ENCODE peak calls at places on chromosomes 1 and 21, in six cellular contexts. P is K562, U is A549, L is HepG2, N is NB4, A is GM12878. Z is an unnamed sample.

GRCh38 chr1:32969556-32969955 is 4.9 kb upstream of the RNF19B start:
- DNase-seq in L (no peak), N (peak), A (no peak), P (no peak), U (no peak), Z (no peak)

GRCh38 chr1:162087118-162087517 is 17.6 kb downstream of the NOS1AP start:
- DNase-seq in U (no peak), A (no peak), N (peak), P (no peak), L (no peak), Z (peak)

GRCh38 chr1:228358039-228358763 is 48.4 kb downstream of the TRIM11 start:
- DNase-seq in A (no peak), L (no peak), N (no peak), P (no peak), U (no peak), Z (no peak)

GRCh38 chr1:51654000-51654399 is 37.1 kb downstream of the OSBPL9 start:
- DNase-seq in P (no peak), N (no peak), L (no peak), U (no peak), A (no peak), Z (no peak)

GRCh38 chr1:225882699-225883615 is 777 bp upstream of the TMEM63A start:
- DNase-seq in U (peak), A (no peak), N (peak), L (peak), P (peak), Z (peak)

GRCh38 chr1:26357121-26357602 is 3.2 kb upstream of the CRYBG2 start:
- DNase-seq in P (no peak), A (no peak), L (no peak), N (no peak), U (no peak), Z (no peak)

GRCh38 chr1:205248793-205249601 is 21.3 kb downstream of the TMCC2 start:
- DNase-seq in L (no peak), N (no peak), U (no peak), A (no peak), P (peak), Z (peak)

GRCh38 chr1:206005761-206006160 is 2.6 kb upstream of the RAB7B start:
- DNase-seq in U (no peak), L (no peak), N (peak), A (no peak), P (no peak), Z (no peak)

GRCh38 chr21:40043423-40043822 is 176.2 kb downstream of the PCP4 start:
- DNase-seq in N (peak), A (no peak), L (no peak), U (no peak), P (no peak), Z (no peak)

GRCh38 chr1:230857822-230858221 is 10.5 kb downstream of the C1orf198 start:
- DNase-seq in P (no peak), A (no peak), U (no peak), L (no peak), N (no peak), Z (no peak)

GRCh38 chr1:1842360-1843146 is 48.3 kb downstream of the GNB1 start:
- DNase-seq in A (no peak), L (no peak), P (no peak), N (no peak), U (no peak), Z (no peak)

GRCh38 chr1:206579747-206580437 is 32.4 kb downstream of the EIF2D start:
- DNase-seq in L (no peak), P (peak), A (peak), U (no peak), N (peak), Z (no peak)

GRCh38 chr1:25906644-25907300 is 553 bp upstream of the STMN1 start:
- DNase-seq in A (no peak), P (no peak), N (no peak), U (no peak), L (no peak), Z (no peak)

GRCh38 chr1:99975569-99975968 is 5.8 kb downstream of the SLC35A3 start:
- DNase-seq in U (no peak), L (no peak), A (no peak), N (no peak), P (no peak), Z (no peak)

GRCh38 chr1:58866578-58866977 is 82.7 kb upstream of the JUN start:
- DNase-seq in U (no peak), A (no peak), N (no peak), P (no peak), L (no peak), Z (no peak)

GRCh38 chr1:223771814-223772770 is 59.8 kb downstream of the CAPN2 start:
- DNase-seq in N (peak), P (peak), L (no peak), U (peak), A (no peak), Z (peak)

GRCh38 chr1:31651025-31651424 is 6.3 kb upstream of the PEF1 start:
- DNase-seq in L (peak), A (no peak), P (no peak), N (no peak), U (no peak), Z (no peak)

GRCh38 chr1:63888984-63889383 is 115.2 kb downstream of the ROR1 start:
- DNase-seq in P (no peak), N (no peak), U (no peak), A (no peak), L (no peak), Z (no peak)

GRCh38 chr1:194277927-194278326 is 1091.5 kb upstream of the B3GALT2 start:
- DNase-seq in P (no peak), A (no peak), L (no peak), U (no peak), N (no peak), Z (no peak)

GRCh38 chr1:45543599-45544417 is 6.8 kb upstream of the AKR1A1 start:
- DNase-seq in U (no peak), A (peak), L (peak), P (no peak), N (peak), Z (peak)

GRCh38 chr1:241950390-241950789 is 7.2 kb upstream of the BECN2 start:
- DNase-seq in A (no peak), P (no peak), L (no peak), U (no peak), N (no peak), Z (no peak)

GRCh38 chr1:25641931-25642611 is 25.5 kb downstream of the MAN1C1 start:
- DNase-seq in L (no peak), N (no peak), A (no peak), P (no peak), U (no peak), Z (peak)

GRCh38 chr1:81806432-81806770 is 5.7 kb downstream of the ADGRL2 start:
- DNase-seq in U (no peak), P (no peak), A (no peak), L (no peak), N (no peak), Z (no peak)

GRCh38 chr21:31142600-31142999 is 104.3 kb upstream of the KRTAP19-8 start:
- DNase-seq in N (peak), A (no peak), U (no peak), P (no peak), L (no peak), Z (no peak)

GRCh38 chr1:53148123-53148522 is 5.7 kb upstream of the SLC1A7 start:
- DNase-seq in L (no peak), P (no peak), N (no peak), U (no peak), A (no peak), Z (no peak)

GRCh38 chr1:205354259-205354904 is 2.3 kb downstream of the KLHDC8A start:
- DNase-seq in U (peak), A (peak), L (peak), N (peak), P (peak), Z (peak)

GRCh38 chr1:186775031-186775430 is 53.7 kb upstream of the PLA2G4A start:
- DNase-seq in A (no peak), U (no peak), L (no peak), N (no peak), P (no peak), Z (no peak)

GRCh38 chr1:3192825-3193224 is 123.8 kb downstream of the PRDM16 start:
- DNase-seq in N (peak), A (no peak), P (no peak), L (peak), U (no peak), Z (no peak)

GRCh38 chr1:118210723-118211110 is 25.7 kb upstream of the SPAG17 start:
- DNase-seq in L (no peak), N (no peak), U (no peak), A (no peak), P (no peak), Z (no peak)

GRCh38 chr1:72435025-72435424 is 152.7 kb upstream of the NEGR1 start:
- DNase-seq in N (no peak), L (no peak), A (no peak), U (no peak), P (no peak), Z (no peak)

GRCh38 chr1:33256701-33257387 is 552 bp downstream of the ZNF362 start:
- DNase-seq in L (peak), A (no peak), P (peak), U (peak), N (peak), Z (peak)

GRCh38 chr1:154014154-154014910 is 23.8 kb downstream of the RPS27 start:
- DNase-seq in U (no peak), A (no peak), P (no peak), L (no peak), N (peak), Z (no peak)

GRCh38 chr1:52588535-52588934 is 13.6 kb upstream of the GPX7 start:
- DNase-seq in L (no peak), P (no peak), N (peak), U (no peak), A (no peak), Z (no peak)

GRCh38 chr1:228271701-228272251 is 63.9 kb downstream of the OBSCN start:
- DNase-seq in N (no peak), U (no peak), L (no peak), P (no peak), A (no peak), Z (no peak)

GRCh38 chr1:113138778-113139177 is 65.8 kb downstream of the LRIG2 start:
- DNase-seq in A (no peak), U (no peak), P (no peak), L (no peak), N (no peak), Z (no peak)

GRCh38 chr1:9903801-9904527 is 6.1 kb downstream of the CTNNBIP1 start:
- DNase-seq in L (no peak), U (no peak), P (no peak), A (no peak), N (no peak), Z (no peak)

GRCh38 chr1:9902060-9902452 is 8.0 kb downstream of the CTNNBIP1 start:
- DNase-seq in A (no peak), U (no peak), P (no peak), N (no peak), L (no peak), Z (no peak)

GRCh38 chr1:9901148-9902059 is 8.7 kb downstream of the CTNNBIP1 start:
- DNase-seq in U (no peak), L (no peak), P (peak), N (no peak), A (no peak), Z (no peak)

GRCh38 chr1:9904571-9904970 is 5.5 kb downstream of the CTNNBIP1 start:
- DNase-seq in L (no peak), N (no peak), U (no peak), A (no peak), P (no peak), Z (no peak)

DNA sequence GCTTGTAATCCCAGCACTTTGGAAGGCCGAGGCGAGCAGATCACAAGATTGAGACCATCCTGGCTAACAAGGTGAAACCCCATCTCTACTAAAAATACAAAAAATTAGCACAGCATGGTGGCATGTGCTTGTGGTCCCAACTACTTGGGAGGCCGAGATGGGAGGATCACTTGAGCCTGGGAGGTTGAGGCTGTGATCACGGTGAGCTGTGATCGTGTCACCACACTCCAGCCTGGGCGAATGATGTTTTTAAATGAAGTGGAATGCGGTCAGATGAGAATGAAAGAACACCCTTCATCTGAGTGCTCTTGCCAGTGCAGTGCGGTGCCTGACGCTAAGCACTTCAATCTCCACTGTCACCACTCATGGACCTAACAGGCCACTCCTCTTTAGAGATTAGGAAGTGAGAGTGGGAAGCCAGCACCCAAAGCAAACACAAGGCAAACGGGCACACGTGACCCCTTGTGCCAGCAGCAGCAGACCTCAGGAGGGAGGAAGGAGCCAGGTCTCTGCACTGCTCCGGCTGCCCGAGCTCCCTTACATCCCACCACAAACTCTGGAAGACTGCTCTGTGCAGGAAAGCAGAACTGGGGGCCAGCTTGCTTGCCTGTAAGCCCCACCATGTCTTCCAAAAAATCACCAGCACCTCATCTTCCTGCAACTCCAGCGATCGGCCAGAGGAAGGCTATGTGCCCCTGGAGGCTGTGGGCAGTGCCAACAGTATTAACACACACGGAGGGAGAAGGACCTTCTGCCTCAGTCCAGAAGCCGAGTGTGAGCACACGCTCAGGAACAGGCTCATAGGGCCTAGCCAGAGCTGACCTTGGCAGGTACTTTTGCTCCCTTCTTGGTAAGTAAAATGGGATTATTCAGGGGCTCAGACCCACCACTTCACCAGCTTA is 9.7 kb downstream of the CTNNBIP1 start:
- DNase-seq in A (no peak), L (peak), U (no peak), N (peak), P (no peak), Z (peak)
- TF ChIP-seq MYC in A (no peak), L (no peak), U (no peak), N (no peak), P (no peak), Z (no peak)

GRCh38 chr1:119279441-119280415 is 88.9 kb upstream of the HAO2 start:
- DNase-seq in U (peak), L (peak), A (no peak), N (no peak), P (no peak), Z (peak)
- TF ChIP-seq MYC in U (no peak), L (no peak), A (no peak), N (no peak), P (no peak), Z (no peak)

DNA sequence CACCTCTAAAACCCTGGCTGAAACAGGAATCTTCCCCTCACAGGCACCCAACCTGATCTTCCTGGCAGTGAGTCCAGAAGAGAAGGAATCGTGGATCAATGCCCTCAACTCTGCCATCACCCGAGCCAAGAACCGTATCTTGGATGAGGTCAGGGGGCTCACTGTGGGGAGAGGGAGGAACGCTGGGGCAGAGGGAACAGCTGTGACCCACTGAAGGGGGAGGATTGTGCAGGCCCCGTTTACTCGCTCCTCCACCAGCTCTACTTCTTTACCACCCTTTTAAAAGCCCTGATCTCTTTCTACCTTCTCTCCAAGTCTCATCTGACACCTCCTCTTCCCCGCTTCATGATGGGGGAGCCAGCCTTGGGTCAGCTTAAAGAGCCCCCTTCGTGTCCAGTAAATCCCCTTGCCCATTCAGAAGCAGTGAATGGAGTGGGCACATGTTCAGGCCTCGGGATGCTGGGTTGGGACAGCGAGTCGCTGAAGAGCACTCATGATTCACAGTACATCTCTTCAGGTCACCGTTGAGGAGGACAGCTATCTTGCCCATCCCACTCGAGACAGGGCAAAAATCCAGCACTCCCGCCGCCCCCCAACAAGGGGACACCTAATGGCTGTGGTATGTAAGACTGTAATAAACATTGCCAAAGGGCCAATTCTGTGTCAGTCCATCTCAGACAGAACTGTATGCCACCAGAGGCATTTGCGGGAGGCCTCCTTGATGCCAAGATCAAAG is 7.3 kb downstream of the PLEKHO1 start:
- DNase-seq in A (no peak), U (no peak), P (no peak), N (no peak), L (no peak), Z (no peak)
- TF ChIP-seq MYC in A (no peak), U (no peak), P (no peak), N (no peak), L (no peak), Z (no peak)

GRCh38 chr1:213464786-213465460 is 413.9 kb downstream of the RPS6KC1 start:
- DNase-seq in L (no peak), N (no peak), A (no peak), P (no peak), U (no peak), Z (no peak)
- TF ChIP-seq MYC in L (no peak), N (no peak), A (no peak), P (no peak), U (no peak), Z (no peak)

GRCh38 chr1:175814885-175815284 is 71.5 kb upstream of the TNR start:
- DNase-seq in U (no peak), L (no peak), P (no peak), A (no peak), N (no peak), Z (no peak)

GRCh38 chr1:175820456-175820855 is 77.1 kb upstream of the TNR start:
- DNase-seq in L (no peak), P (no peak), A (no peak), N (no peak), U (no peak), Z (no peak)

GRCh38 chr1:175823401-175823800 is 80.0 kb upstream of the TNR start:
- DNase-seq in P (no peak), L (no peak), U (no peak), A (no peak), N (no peak), Z (no peak)

GRCh38 chr1:175822575-175822974 is 79.2 kb upstream of the TNR start:
- DNase-seq in L (no peak), N (no peak), P (no peak), A (no peak), U (no peak), Z (no peak)

DNA sequence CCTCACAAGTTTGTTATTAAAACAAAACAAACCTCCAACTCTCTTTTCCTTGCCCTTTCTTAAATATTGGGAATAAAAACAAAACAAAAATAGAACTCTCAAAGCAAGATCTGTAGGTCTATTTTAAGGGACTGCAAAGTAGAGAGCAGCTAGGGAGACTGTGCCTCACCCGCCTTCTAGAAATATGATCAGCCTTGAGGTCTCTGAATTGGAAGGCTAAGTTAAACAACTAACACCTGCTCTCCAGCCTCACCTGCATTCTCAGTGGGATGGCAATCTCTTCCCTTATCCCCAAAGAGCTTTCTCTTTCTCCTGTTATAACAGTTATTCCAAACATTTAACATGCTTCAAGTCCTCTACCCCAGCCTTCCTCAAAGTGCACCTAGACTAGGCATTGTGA is 75.5 kb upstream of the TNR start:
- DNase-seq in L (no peak), U (no peak), P (no peak), N (no peak), A (no peak), Z (no peak)
- TF ChIP-seq MYC in L (no peak), U (no peak), P (no peak), N (no peak), A (no peak), Z (no peak)

GRCh38 chr1:16242556-16243407 is 5.8 kb upstream of the CPLANE2 start:
- DNase-seq in A (no peak), U (no peak), P (no peak), N (no peak), L (no peak), Z (no peak)
- TF ChIP-seq MYC in A (no peak), U (no peak), P (no peak), N (no peak), L (no peak), Z (no peak)

GRCh38 chr1:177360791-177361190 is 190.0 kb downstream of the BRINP2 start:
- DNase-seq in U (no peak), N (no peak), L (no peak), A (no peak), P (no peak), Z (no peak)
- TF ChIP-seq MYC in U (no peak), N (no peak), L (no peak), A (no peak), P (no peak), Z (no peak)

GRCh38 chr1:160161965-160162705 is 10.7 kb downstream of the ATP1A4 start:
- DNase-seq in P (peak), L (peak), U (no peak), A (no peak), N (peak), Z (peak)
- TF ChIP-seq MYC in P (no peak), L (no peak), U (no peak), A (no peak), N (peak), Z (no peak)

Z was measured in endothelial cell of umbilical vein.